ENCODE peak calls at places on chromosomes 7 and 10, in nine cellular contexts. M is mammary epithelial cell, F is esophagus squamous epithelium, U is transverse colon, V is prostate gland, J is PC-9, P is body of pancreas, K is uterus, B is sigmoid colon. L is an unnamed sample. For H3K36me3 and H3K4me1, the result is how much of the 10 kb centered on the place peaks cover.

GRCh38 chr7:98551541-98552273 is 65.4 kb upstream of the NPTX2 start:
- DNase-seq in F (no peak), K (no peak), B (no peak), P (no peak), U (peak), J (no peak), M (no peak), V (no peak), L (no peak)

GRCh38 chr10:51162002-51162401 is 87.7 kb downstream of the PRKG1 start:
- DNase-seq in U (no peak), M (no peak), F (no peak), B (no peak), V (no peak), K (no peak), P (peak), J (no peak), L (peak)

GRCh38 chr10:49379596-49380410 is 16.1 kb downstream of the DRGX start:
- DNase-seq in J (no peak), F (no peak), M (no peak), K (no peak), V (no peak), U (no peak), P (no peak), B (no peak), L (no peak)

GRCh38 chr10:46526682-46527038 is 29.8 kb downstream of the GPRIN2 start:
- DNase-seq in J (peak), V (no peak), P (no peak), K (peak), M (peak), F (no peak), U (peak), B (peak), L (peak)

GRCh38 chr10:71554671-71555070 is 158.0 kb downstream of the CDH23 start:
- DNase-seq in V (no peak), K (no peak), M (no peak), J (no peak), B (no peak), F (no peak), U (no peak), P (no peak), L (no peak)

GRCh38 chr10:5685764-5686240 is 1.2 kb downstream of the TASOR2 start:
- DNase-seq in K (no peak), F (no peak), M (no peak), U (no peak), B (no peak), P (no peak), V (no peak), J (no peak), L (no peak)

GRCh38 chr10:103853428-103854264 is 1.7 kb downstream of the SH3PXD2A start:
- DNase-seq in B (peak), V (no peak), M (no peak), J (no peak), K (no peak), F (no peak), U (peak), P (no peak), L (no peak)

GRCh38 chr10:97058521-97058920 is 127.2 kb downstream of the SLIT1 start:
- DNase-seq in F (no peak), P (no peak), J (no peak), V (peak), M (no peak), K (no peak), B (no peak), U (no peak), L (peak)

GRCh38 chr10:60282771-60283353 is 106.8 kb downstream of the ANK3 start:
- DNase-seq in U (no peak), P (peak), B (no peak), M (peak), V (peak), K (no peak), F (no peak), J (peak), L (no peak)

GRCh38 chr10:43195557-43195956 is 57.3 kb downstream of the CSGALNACT2 start:
- DNase-seq in M (no peak), B (no peak), P (no peak), F (no peak), U (no peak), V (no peak), K (no peak), J (no peak), L (peak)

GRCh38 chr7:49398730-49399129 is 374.7 kb upstream of the VWC2 start:
- DNase-seq in P (no peak), M (peak), V (no peak), J (peak), F (no peak), B (no peak), K (no peak), U (no peak), L (no peak)

GRCh38 chr7:86962623-86963022 is 96.8 kb downstream of the ELAPOR2 start:
- DNase-seq in J (no peak), P (no peak), F (no peak), V (no peak), B (no peak), U (no peak), M (no peak), K (no peak), L (no peak)

GRCh38 chr7:76303057-76303828 is 770 bp downstream of the HSPB1 start:
- DNase-seq in U (peak), V (peak), K (peak), J (peak), F (no peak), B (peak), M (peak), P (peak), L (peak)

GRCh38 chr10:52779541-52780390 is 7.2 kb upstream of the MBL2 start:
- DNase-seq in U (peak), J (no peak), K (no peak), P (peak), B (no peak), V (no peak), F (no peak), M (peak), L (peak)

GRCh38 chr7:2452643-2453270 is 23.4 kb downstream of the GRIFIN start:
- DNase-seq in F (no peak), V (no peak), M (no peak), J (no peak), B (no peak), P (no peak), U (no peak), K (no peak), L (no peak)

GRCh38 chr10:28587970-28588290 is 55.0 kb downstream of the WAC start:
- DNase-seq in B (no peak), M (peak), U (no peak), P (no peak), F (no peak), V (no peak), J (no peak), K (no peak), L (no peak)

GRCh38 chr7:7911756-7912155 is 56.8 kb upstream of the GLCCI1 start:
- DNase-seq in B (no peak), U (no peak), K (no peak), V (no peak), P (no peak), J (peak), M (no peak), F (no peak), L (no peak)

GRCh38 chr10:13536674-13537366 is 8.0 kb upstream of the BEND7 start:
- DNase-seq in U (peak), F (no peak), K (peak), B (no peak), V (peak), J (no peak), P (peak), M (peak), L (no peak)

GRCh38 chr10:3372284-3372683 is 199.7 kb upstream of the PITRM1 start:
- DNase-seq in J (no peak), V (no peak), U (no peak), B (no peak), F (no peak), P (no peak), K (no peak), M (no peak), L (no peak)

GRCh38 chr7:510061-510481 is 9.6 kb downstream of the PDGFA start:
- DNase-seq in J (no peak), P (peak), V (no peak), U (no peak), F (no peak), M (no peak), B (peak), K (no peak), L (peak)

GRCh38 chr7:512541-513311 is 6.9 kb downstream of the PDGFA start:
- DNase-seq in M (peak), J (no peak), U (peak), K (peak), V (peak), F (no peak), P (peak), B (no peak), L (peak)

GRCh38 chr7:510782-511281 is 8.8 kb downstream of the PDGFA start:
- DNase-seq in F (no peak), P (peak), V (no peak), B (peak), M (no peak), J (no peak), K (no peak), U (no peak), L (peak)

GRCh38 chr7:512146-512510 is 7.5 kb downstream of the PDGFA start:
- DNase-seq in F (no peak), B (no peak), P (no peak), J (no peak), U (no peak), V (no peak), M (no peak), K (no peak), L (peak)

DNA sequence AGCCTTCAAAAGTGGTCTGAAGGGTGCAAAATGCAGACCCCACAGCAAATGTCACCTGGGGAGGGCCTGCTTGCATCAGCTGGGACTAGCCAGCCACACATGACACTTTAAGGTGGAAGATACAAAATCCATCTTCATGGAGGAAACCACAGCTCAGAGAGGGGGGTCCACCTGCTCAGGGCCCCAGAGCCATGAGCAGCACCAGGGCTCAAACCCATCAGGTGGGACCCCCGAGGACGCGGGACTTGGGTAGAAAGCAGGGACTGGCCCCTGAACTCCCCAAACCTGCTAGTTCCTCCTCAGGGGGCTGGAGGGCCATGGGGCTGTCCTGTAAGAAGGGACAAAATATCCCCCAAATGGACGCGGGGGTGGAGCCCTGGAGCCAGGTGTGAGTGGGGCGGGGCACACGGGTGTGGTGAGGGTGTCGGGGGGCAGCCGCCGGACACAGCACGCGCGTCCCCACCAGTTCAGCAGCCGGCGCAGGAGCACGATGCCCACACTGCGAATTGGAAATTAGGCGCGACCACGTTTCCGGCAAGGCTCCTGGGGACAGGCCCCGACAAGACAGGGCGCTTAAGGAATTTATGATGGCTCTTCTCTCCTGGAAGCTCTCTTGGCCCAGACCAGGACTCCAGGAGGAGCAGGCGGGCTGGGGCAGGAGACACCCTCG is 8.0 kb downstream of the PDGFA start:
- DNase-seq in K (no peak), P (peak), B (peak), V (peak), U (no peak), M (peak), J (no peak), F (no peak), L (peak)
- H3K36me3 ChIP-seq in K (under half), P (under half), B (half or more), V (under half), U (under half), M (under half), J (under half), F (half or more), L (under half)

GRCh38 chr7:36275735-36276284 is 113.9 kb upstream of the ANLN start:
- DNase-seq in U (no peak), F (no peak), M (no peak), P (no peak), V (no peak), K (no peak), B (no peak), J (no peak), L (no peak)
- H3K4me1 ChIP-seq in U (under half), F (under half), M (under half), P (half or more), V (under half), K (under half), B (half or more), J (half or more), L (under half)

DNA sequence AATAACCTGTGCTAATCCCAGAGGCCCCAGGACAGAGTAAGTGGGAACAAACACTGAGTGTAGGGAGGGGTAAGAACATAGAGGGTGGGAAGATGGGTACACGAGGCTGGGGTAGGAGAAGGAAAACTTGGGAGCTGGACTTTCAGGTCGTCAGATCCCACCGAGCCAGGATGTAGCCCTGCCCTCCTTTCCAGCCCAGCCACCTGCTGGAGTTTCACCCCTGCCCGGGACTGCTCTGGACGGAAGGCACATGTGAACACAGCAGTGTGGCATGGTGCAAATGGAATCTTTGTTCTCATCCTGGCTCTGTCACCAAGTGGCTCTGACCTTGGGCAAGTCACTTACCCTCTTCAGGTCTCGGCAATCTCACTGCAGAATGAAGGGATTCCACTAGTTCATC is 52.8 kb downstream of the PODXL start:
- DNase-seq in K (no peak), U (no peak), V (no peak), F (no peak), B (no peak), M (no peak), P (peak), J (no peak), L (no peak)
- H3K27ac ChIP-seq in K (peak), U (no peak), V (peak), F (peak), B (peak), M (no peak), P (no peak), J (no peak), L (no peak)

GRCh38 chr10:122707535-122707934 is 7.9 kb upstream of the C10orf120 start:
- DNase-seq in B (no peak), V (no peak), P (no peak), K (no peak), U (no peak), F (no peak), M (peak), J (no peak), L (no peak)
- H3K36me3 ChIP-seq in B (under half), V (under half), P (under half), K (under half), U (under half), F (under half), M (under half), J (under half), L (under half)

GRCh38 chr7:33039905-33040292 is 22.7 kb downstream of the NT5C3A start:
- DNase-seq in K (no peak), P (no peak), J (no peak), M (no peak), U (no peak), F (no peak), V (no peak), B (no peak), L (no peak)

GRCh38 chr7:33043875-33044718 is 18.5 kb downstream of the NT5C3A start:
- DNase-seq in F (no peak), J (no peak), P (peak), U (no peak), V (peak), B (no peak), K (no peak), M (no peak), L (no peak)

GRCh38 chr7:33040803-33041516 is 21.6 kb downstream of the NT5C3A start:
- DNase-seq in J (peak), V (peak), B (no peak), K (no peak), P (peak), U (peak), F (peak), M (peak), L (no peak)

GRCh38 chr7:33044986-33045385 is 17.6 kb downstream of the NT5C3A start:
- DNase-seq in K (no peak), F (no peak), U (no peak), V (no peak), J (no peak), M (no peak), B (no peak), P (no peak), L (no peak)

DNA sequence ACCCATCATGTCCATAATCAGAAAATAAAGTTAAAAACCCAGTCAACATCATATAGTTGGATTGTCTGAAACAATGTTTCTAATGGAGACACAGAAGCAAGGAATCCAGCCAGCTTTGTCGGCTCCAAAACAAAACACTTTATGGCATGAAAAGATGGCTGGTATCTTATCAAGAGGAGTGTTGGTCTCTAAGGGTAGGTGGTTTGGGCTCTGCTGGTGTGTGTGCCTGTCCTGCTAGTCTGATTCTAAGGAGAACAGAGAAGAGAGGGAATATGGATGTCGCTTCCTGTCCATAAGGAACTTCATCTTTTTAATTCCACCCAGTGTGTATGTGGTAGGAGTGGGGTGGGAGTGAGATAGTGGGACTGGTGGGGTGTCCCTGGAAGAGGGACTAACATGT is 19.1 kb downstream of the NT5C3A start:
- DNase-seq in B (no peak), F (no peak), P (no peak), J (no peak), V (no peak), K (no peak), U (no peak), M (no peak), L (no peak)
- H3K4me1 ChIP-seq in B (half or more), F (under half), P (half or more), J (under half), V (under half), K (under half), U (half or more), M (under half), L (under half)

L was measured in aorta.